ENCODE peak calls at places on chromosomes 11 and 22, in six cellular contexts. R is PC-9, E is ovary, O is fibroblast of lung, Y is prostate gland, G is A549. Z is an unnamed sample.

GRCh38 chr11:112289588-112290461 is 29.2 kb upstream of the PLET1 start:
- DNase-seq in G (peak), Y (peak), O (peak), E (peak), R (peak), Z (no peak)

GRCh38 chr11:117705866-117706265 is 91.2 kb downstream of the DSCAML1 start:
- DNase-seq in O (no peak), G (no peak), R (no peak), Y (no peak), E (no peak), Z (no peak)

GRCh38 chr11:92240946-92241345 is 16.3 kb downstream of the FAT3 start:
- DNase-seq in G (no peak), O (no peak), Y (no peak), R (no peak), E (no peak), Z (no peak)

GRCh38 chr11:405323-405975 is 9.3 kb downstream of the SIGIRR start:
- DNase-seq in O (peak), E (no peak), Y (no peak), G (no peak), R (no peak), Z (no peak)

GRCh38 chr11:27997344-27997743 is 110.6 kb downstream of the KIF18A start:
- DNase-seq in R (no peak), G (no peak), Y (no peak), E (no peak), O (no peak), Z (no peak)

GRCh38 chr22:30289980-30290313 is 642 bp upstream of the CASTOR1 start:
- DNase-seq in E (no peak), R (no peak), O (no peak), Y (no peak), G (no peak), Z (no peak)

GRCh38 chr22:32130464-32130863 is 28.6 kb downstream of the C22orf42 start:
- DNase-seq in E (no peak), O (no peak), G (no peak), Y (no peak), R (no peak), Z (no peak)

GRCh38 chr11:63010934-63011439 is 4.7 kb downstream of the SLC22A8 start:
- DNase-seq in Y (no peak), O (no peak), E (no peak), R (no peak), G (no peak), Z (no peak)

GRCh38 chr22:30873086-30873650 is 95.4 kb downstream of the MORC2 start:
- DNase-seq in O (no peak), E (no peak), Y (no peak), G (no peak), R (no peak), Z (no peak)

GRCh38 chr22:25490869-25491268 is 73.6 kb upstream of the GRK3 start:
- DNase-seq in G (no peak), E (no peak), R (no peak), Y (no peak), O (no peak), Z (no peak)

GRCh38 chr11:23509023-23509422 is 648.7 kb upstream of the CCDC179 start:
- DNase-seq in G (no peak), O (peak), E (no peak), R (no peak), Y (no peak), Z (peak)

GRCh38 chr11:3015796-3016195 is 23.7 kb upstream of the NAP1L4 start:
- DNase-seq in Y (no peak), R (no peak), E (no peak), O (no peak), G (no peak), Z (no peak)

GRCh38 chr11:4044971-4045646 is 49.5 kb upstream of the RRM1 start:
- DNase-seq in R (no peak), Y (peak), G (no peak), E (no peak), O (no peak), Z (peak)

GRCh38 chr22:29702931-29703594 is 16.7 kb upstream of the CABP7 start:
- DNase-seq in O (no peak), R (no peak), E (no peak), Y (peak), G (no peak), Z (no peak)

GRCh38 chr11:3196161-3197043 is 22.2 kb downstream of the MRGPRG start:
- DNase-seq in E (no peak), G (no peak), R (no peak), Y (no peak), O (no peak), Z (no peak)

GRCh38 chr11:75721852-75722668 is 4.4 kb downstream of the MOGAT2 start:
- DNase-seq in R (no peak), O (no peak), E (no peak), Y (no peak), G (no peak), Z (no peak)

GRCh38 chr11:59865031-59865430 is 1.3 kb downstream of the TCN1 start:
- DNase-seq in G (no peak), E (no peak), Y (no peak), R (peak), O (no peak), Z (peak)

GRCh38 chr22:47023871-47024270 is 261.4 kb downstream of the TBC1D22A start:
- DNase-seq in G (no peak), R (no peak), Y (no peak), O (no peak), E (no peak), Z (no peak)

GRCh38 chr22:47022075-47022473 is 259.6 kb downstream of the TBC1D22A start:
- DNase-seq in E (no peak), G (no peak), O (no peak), Y (no peak), R (no peak), Z (no peak)

GRCh38 chr22:47021371-47022074 is 259.1 kb downstream of the TBC1D22A start:
- DNase-seq in R (no peak), Y (no peak), E (no peak), O (no peak), G (no peak), Z (no peak)

GRCh38 chr22:47020157-47020556 is 257.7 kb downstream of the TBC1D22A start:
- DNase-seq in E (no peak), O (peak), G (no peak), Y (no peak), R (no peak), Z (no peak)

DNA sequence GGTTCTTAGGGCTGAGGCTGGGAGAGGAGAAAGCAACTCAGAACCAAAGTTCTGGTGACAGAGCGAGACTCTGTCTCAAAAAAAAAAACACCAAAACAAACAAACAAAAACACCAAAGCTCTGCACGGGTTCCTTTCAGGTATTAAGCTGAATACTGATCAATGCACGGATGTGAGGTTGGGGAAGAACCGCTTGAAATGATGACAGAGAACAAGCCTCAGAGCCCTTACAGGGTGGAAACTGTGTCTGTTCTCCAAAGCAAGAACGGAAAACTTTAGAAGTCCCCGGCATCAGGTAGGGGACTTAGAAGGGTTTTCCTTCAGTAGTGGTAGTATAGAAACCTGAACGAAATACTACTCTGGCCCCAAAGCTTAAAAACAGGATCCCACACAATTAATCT is 260.0 kb downstream of the TBC1D22A start:
- DNase-seq in R (no peak), G (no peak), O (no peak), Y (no peak), E (no peak), Z (no peak)
- H3K27ac ChIP-seq in R (no peak), G (no peak), O (no peak), Y (no peak), E (no peak), Z (no peak)

GRCh38 chr22:40215266-40215665 is 37.5 kb downstream of the TNRC6B start:
- DNase-seq in Y (no peak), O (no peak), R (no peak), G (no peak), E (no peak), Z (no peak)
- H3K27ac ChIP-seq in Y (no peak), O (no peak), R (no peak), G (no peak), E (no peak), Z (no peak)

GRCh38 chr11:14892577-14892976 is 546 bp upstream of the CYP2R1 start:
- DNase-seq in E (no peak), G (no peak), O (no peak), Y (no peak), R (no peak), Z (no peak)
- H3K27ac ChIP-seq in E (no peak), G (no peak), O (no peak), Y (peak), R (no peak), Z (peak)

GRCh38 chr22:19722175-19722914 is 994 bp upstream of the GP1BB start:
- DNase-seq in R (no peak), E (no peak), G (no peak), O (no peak), Y (no peak), Z (no peak)

GRCh38 chr22:19722915-19723164 is 499 bp upstream of the GP1BB start:
- DNase-seq in O (no peak), R (no peak), G (no peak), Y (no peak), E (no peak), Z (no peak)

GRCh38 chr22:19723990-19724827 is 870 bp downstream of the GP1BB start:
- DNase-seq in O (no peak), G (no peak), R (peak), E (no peak), Y (no peak), Z (no peak)

GRCh38 chr22:19724927-19725661 is 1.8 kb downstream of the GP1BB start:
- DNase-seq in Y (no peak), O (no peak), E (no peak), R (no peak), G (no peak), Z (no peak)

GRCh38 chr22:19723165-19723989 is at the start of gene GP1BB:
- DNase-seq in O (no peak), E (no peak), G (no peak), R (peak), Y (no peak), Z (no peak)
- H3K27ac ChIP-seq in O (no peak), E (no peak), G (no peak), R (no peak), Y (no peak), Z (no peak)

DNA sequence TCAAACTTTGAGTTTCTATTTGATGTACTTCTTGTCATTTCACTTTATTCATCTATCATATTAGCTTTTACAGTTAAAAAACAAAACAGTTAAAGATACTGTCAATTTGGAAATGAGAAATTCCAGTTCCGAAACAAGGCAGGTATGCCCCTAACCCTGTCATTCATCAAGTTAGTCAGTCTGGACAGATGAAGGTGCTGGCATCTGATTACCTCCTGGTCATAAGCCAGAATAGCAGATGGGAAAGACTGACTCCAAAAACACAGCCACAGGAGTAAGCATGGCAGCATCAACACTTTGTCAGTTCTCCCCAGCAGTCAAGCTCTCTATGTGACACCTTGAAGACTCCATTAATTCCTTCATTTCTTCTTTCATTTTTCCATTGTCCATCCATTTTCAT is 4.3 kb downstream of the LRRC51 start:
- DNase-seq in O (no peak), G (no peak), Y (no peak), E (no peak), R (no peak), Z (no peak)
- H3K27ac ChIP-seq in O (no peak), G (no peak), Y (peak), E (no peak), R (no peak), Z (peak)

GRCh38 chr11:12399355-12399754 is 22.0 kb downstream of the PARVA start:
- DNase-seq in E (no peak), Y (no peak), R (no peak), O (peak), G (no peak), Z (no peak)
- H3K27ac ChIP-seq in E (no peak), Y (peak), R (no peak), O (no peak), G (no peak), Z (no peak)

DNA sequence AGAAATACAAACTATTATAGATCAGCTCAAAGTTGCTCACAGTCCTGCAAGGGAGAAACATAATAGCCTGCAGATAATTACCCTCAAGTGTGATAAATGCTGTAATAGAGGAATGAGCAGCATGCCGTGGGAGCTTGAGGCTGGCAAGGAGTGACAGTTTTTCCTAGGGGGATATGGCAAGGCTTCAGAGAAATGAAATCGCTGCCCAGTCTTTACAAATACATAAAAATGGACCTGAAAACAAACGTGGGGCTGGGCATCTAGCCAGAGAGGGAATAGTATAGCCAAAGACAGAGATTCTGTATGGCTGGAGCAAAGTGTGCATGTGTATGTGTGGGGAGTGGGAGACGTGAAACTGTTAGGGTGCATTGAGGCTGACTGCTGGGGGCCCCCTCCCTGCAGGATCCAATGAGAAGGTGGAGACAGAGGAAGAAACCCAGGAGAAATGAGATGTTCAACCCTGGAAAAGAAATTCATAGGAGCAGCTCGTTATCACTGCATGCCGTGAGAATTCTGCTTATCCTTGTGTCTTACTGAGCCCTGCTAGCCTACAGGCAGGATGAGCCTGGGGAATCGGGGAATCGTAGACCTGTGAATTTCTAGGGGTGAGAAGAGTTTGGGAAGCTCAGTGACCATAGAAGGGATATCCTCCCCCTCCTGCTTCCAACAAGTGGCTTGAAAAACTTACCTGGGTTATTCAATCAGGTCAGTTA is 167.0 kb downstream of the LDLRAD3 start:
- DNase-seq in O (no peak), R (no peak), E (no peak), G (no peak), Y (no peak), Z (no peak)
- H3K27ac ChIP-seq in O (no peak), R (no peak), E (no peak), G (no peak), Y (no peak), Z (no peak)

Z was measured in epithelial cell of prostate.